ENCODE peak calls at places on chromosome 7, in five cellular contexts. Q, P, G, Y and F are unnamed samples.

GRCh38 chr7:19530261-19530660 is 178.6 kb downstream of the POLR1F start:
- DNase-seq in Q (no peak), Y (no peak), G (no peak), P (no peak), F (no peak)

GRCh38 chr7:24717247-24717622 is 40.0 kb downstream of the GSDME start:
- DNase-seq in Y (no peak), G (no peak), P (no peak), Q (no peak), F (no peak)

GRCh38 chr7:46969303-46970130 is 612.4 kb downstream of the TNS3 start:
- DNase-seq in Q (no peak), Y (no peak), G (no peak), P (no peak), F (no peak)

GRCh38 chr7:3378390-3379120 is 77.5 kb downstream of the SDK1 start:
- DNase-seq in Q (no peak), Y (no peak), P (no peak), G (no peak), F (no peak)

GRCh38 chr7:92246363-92247101 is 758 bp downstream of the ANKIB1 start:
- DNase-seq in P (no peak), Q (peak; percentile 19), G (no peak), Y (peak; percentile 21), F (peak; percentile 32)

GRCh38 chr7:40986351-40986873 is 716.5 kb downstream of the INHBA start:
- DNase-seq in Q (no peak), P (no peak), Y (no peak), G (no peak), F (no peak)

GRCh38 chr7:155847821-155848435 is 35.7 kb upstream of the SHH start:
- DNase-seq in Q (no peak), Y (no peak), G (no peak), P (no peak), F (no peak)

GRCh38 chr7:159032310-159032709 is 112.4 kb downstream of the VIPR2 start:
- DNase-seq in P (no peak), G (no peak), Y (no peak), Q (no peak), F (peak; percentile 31)

GRCh38 chr7:156942708-156943090 is 6.8 kb upstream of the NOM1 start:
- DNase-seq in Y (no peak), P (no peak), Q (no peak), G (no peak), F (peak; percentile 40)

GRCh38 chr7:2199956-2200583 is 32.7 kb downstream of the MAD1L1 start:
- DNase-seq in Q (no peak), G (no peak), Y (no peak), P (no peak), F (no peak)

GRCh38 chr7:85655252-85655651 is 468.4 kb upstream of the SEMA3D start:
- DNase-seq in G (no peak), P (no peak), Q (no peak), Y (no peak), F (no peak)

GRCh38 chr7:116786791-116787443 is 75.5 kb upstream of the CAPZA2 start:
- DNase-seq in Q (no peak), P (no peak), Y (no peak), G (no peak), F (no peak)

GRCh38 chr7:20744913-20745587 is 41.6 kb downstream of the SP8 start:
- DNase-seq in G (no peak), P (peak; percentile 33), Q (no peak), Y (no peak), F (no peak)

GRCh38 chr7:139490130-139490529 is 6.7 kb upstream of the KLRG2 start:
- DNase-seq in Y (no peak), Q (no peak), G (no peak), P (no peak), F (no peak)

GRCh38 chr7:133230591-133231194 is 22.2 kb upstream of the EXOC4 start:
- DNase-seq in Y (no peak), Q (peak; percentile 20), P (peak; percentile 39), G (no peak), F (peak; percentile 31)

GRCh38 chr7:155692317-155692716 is 47.9 kb downstream of the RBM33 start:
- DNase-seq in P (no peak), Q (no peak), Y (no peak), G (no peak), F (no peak)

GRCh38 chr7:26365897-26366267 is 74.2 kb downstream of the SNX10 start:
- DNase-seq in Y (no peak), G (no peak), Q (no peak), P (no peak), F (no peak)

GRCh38 chr7:155228894-155229293 is 68.8 kb upstream of the INSIG1 start:
- DNase-seq in P (no peak), G (no peak), Q (no peak), Y (no peak), F (no peak)

GRCh38 chr7:94578615-94579014 is 69.0 kb downstream of the CASD1 start:
- DNase-seq in G (no peak), Y (no peak), Q (no peak), P (no peak), F (no peak)

GRCh38 chr7:70674268-70675025 is 457.5 kb upstream of the GALNT17 start:
- DNase-seq in Q (no peak), Y (no peak), G (no peak), P (no peak), F (no peak)

GRCh38 chr7:127383123-127383835 is 9.2 kb downstream of the ZNF800 start:
- DNase-seq in G (no peak), Q (no peak), Y (no peak), P (no peak), F (no peak)

GRCh38 chr7:47435889-47436312 is 146.0 kb downstream of the TNS3 start:
- DNase-seq in P (peak; percentile 70), Y (peak; percentile 76), Q (peak; percentile 68), G (no peak), F (peak; percentile 79)

GRCh38 chr7:6256709-6257535 is 15.5 kb downstream of the CYTH3 start:
- DNase-seq in P (no peak), Y (no peak), Q (peak; percentile 47), G (no peak), F (no peak)

GRCh38 chr7:140702774-140703173 is 6.3 kb downstream of the NDUFB2 start:
- DNase-seq in Y (no peak), Q (no peak), P (no peak), G (no peak), F (no peak)

GRCh38 chr7:55397617-55398016 is 32.5 kb downstream of the LANCL2 start:
- DNase-seq in Q (no peak), G (no peak), P (no peak), Y (no peak), F (no peak)

GRCh38 chr7:14083761-14084160 is 94.3 kb upstream of the ETV1 start:
- DNase-seq in Y (no peak), G (no peak), Q (no peak), P (no peak), F (no peak)

GRCh38 chr7:42746226-42746625 is 165.6 kb downstream of the C7orf25 start:
- DNase-seq in P (no peak), Q (no peak), G (no peak), Y (no peak), F (no peak)

GRCh38 chr7:157854066-157854891 is 517.5 kb downstream of the DNAJB6 start:
- DNase-seq in Q (peak; percentile 55), G (no peak), Y (no peak), P (no peak), F (peak; percentile 65)

GRCh38 chr7:123557016-123557630 is 495 bp downstream of the NDUFA5 start:
- DNase-seq in P (no peak), G (no peak), Q (no peak), Y (no peak), F (no peak)

GRCh38 chr7:123070702-123071286 is 75.3 kb upstream of the TAS2R16 start:
- DNase-seq in Y (no peak), P (peak; percentile 32), G (no peak), Q (no peak), F (no peak)

GRCh38 chr7:55575733-55576132 is 3.4 kb upstream of the VOPP1 start:
- DNase-seq in Q (no peak), Y (no peak), G (no peak), P (no peak), F (no peak)

GRCh38 chr7:100219271-100219737 is 445 bp upstream of the PVRIG start:
- DNase-seq in Q (no peak), G (no peak), P (no peak), Y (no peak), F (no peak)
- H3K4me3 ChIP-seq in Q (no peak overlapping the region), G (no peak overlapping the region), P (no peak overlapping the region), Y (no peak overlapping the region), F (no peak overlapping the region)

DNA sequence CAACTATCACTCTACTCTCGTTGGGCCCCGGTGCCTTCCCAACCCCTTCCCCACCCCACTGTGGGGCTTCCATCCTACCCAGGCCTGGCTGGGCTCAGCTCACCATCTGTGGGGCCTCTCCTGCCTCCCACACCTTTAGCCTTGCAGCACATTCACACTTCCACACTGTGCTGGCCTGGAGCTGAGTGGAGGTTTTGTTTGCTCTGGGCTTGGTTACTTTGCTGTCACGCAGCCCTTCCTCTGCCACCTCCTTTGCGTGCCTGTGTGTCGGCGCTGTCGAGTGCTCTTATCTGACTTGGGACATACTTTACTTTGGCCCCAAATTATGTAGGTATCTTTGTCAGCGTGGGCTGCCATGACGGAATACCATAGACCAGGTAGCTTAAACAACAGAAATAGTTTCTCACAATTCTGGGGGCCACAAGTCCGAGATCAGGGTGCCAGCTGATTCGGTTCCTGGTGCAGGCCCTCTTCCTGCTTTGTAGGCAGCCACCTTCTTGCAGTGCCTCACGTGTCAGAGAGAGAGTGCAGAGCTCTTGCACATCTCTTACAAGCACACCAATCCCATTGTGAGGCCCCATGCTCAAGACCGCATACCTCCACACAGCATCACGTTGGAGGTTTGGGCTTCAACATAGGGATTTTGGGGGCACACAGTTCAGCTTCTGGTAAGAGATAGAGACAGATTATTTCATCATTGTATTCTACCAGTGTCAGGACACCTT is 89.0 kb downstream of the CUL1 start:
- DNase-seq in P (no peak), G (no peak), Q (no peak), Y (no peak), F (no peak)
- H3K36me3 ChIP-seq in P (peaks cover 38% of the 10 kb centered on the region), G (peaks cover 44% of the 10 kb centered on the region), Q (peaks cover 100% of the 10 kb centered on the region), Y (no peaks in the 10 kb centered on the region), F (no peaks in the 10 kb centered on the region)

GRCh38 chr7:104529567-104529966 is 201.2 kb downstream of the LHFPL3 start:
- DNase-seq in Q (no peak), Y (no peak), P (no peak), G (no peak), F (no peak)
- TF ChIP-seq POLR2A in Q (no peak), Y (no peak), P (no peak), G (no peak), F (no peak)

DNA sequence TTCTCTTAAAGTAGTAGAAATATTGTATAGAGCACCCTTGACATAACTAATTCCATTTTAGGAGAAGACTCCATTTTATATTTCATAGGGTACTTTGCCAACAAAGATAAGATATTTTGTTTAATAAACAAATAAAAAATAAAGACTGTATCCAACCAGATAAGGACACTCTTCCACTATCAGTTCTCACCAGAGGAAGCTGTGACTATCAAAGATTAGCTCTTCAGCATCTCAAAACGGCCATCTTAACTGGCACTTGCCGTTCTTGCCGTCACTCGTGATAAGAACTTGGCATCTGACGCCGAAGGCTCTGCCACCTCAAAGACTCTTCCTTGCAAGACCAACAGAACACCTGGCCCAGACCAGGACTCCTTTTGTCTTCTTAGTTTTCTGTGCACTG is 26.3 kb upstream of the AKR1B1 start:
- DNase-seq in P (no peak), G (no peak), Q (no peak), Y (no peak), F (no peak)
- H3K4me3 ChIP-seq in P (no peak overlapping the region), G (no peak overlapping the region), Q (no peak overlapping the region), Y (no peak overlapping the region), F (no peak overlapping the region)

GRCh38 chr7:100552532-100552931 is 13.5 kb downstream of the AGFG2 start:
- DNase-seq in G (no peak), P (no peak), Y (no peak), Q (no peak), F (no peak)
- H3K36me3 ChIP-seq in G (peaks cover 24% of the 10 kb centered on the region), P (no peaks in the 10 kb centered on the region), Y (no peaks in the 10 kb centered on the region), Q (peaks cover 76% of the 10 kb centered on the region), F (peaks cover 83% of the 10 kb centered on the region)

GRCh38 chr7:1028775-1029636 is 15.3 kb upstream of the GPR146 start:
- DNase-seq in G (peak; percentile 35), Q (peak; percentile 88), Y (peak; percentile 87), P (peak; percentile 69), F (peak; percentile 96)
- TF ChIP-seq POLR2A in G (peak; percentile 7), Q (no peak), Y (no peak), P (no peak), F (no peak)